ENCODE peak calls at places on chromosomes 5 and 9, in seven cellular contexts. R is left ventricle myocardium superior; U is activated naive CD4-positive, alpha-beta T cell; Y is naive B cell; H is skeletal muscle cell; L is HT-29; E is hepatic stellate cell. V is an unnamed sample.

GRCh38 chr9:108477538-108478006 is 378.2 kb downstream of the ACTL7B start:
- DNase-seq in H (peak; percentile 83), E (no peak), Y (no peak), U (no peak), R (no peak), L (peak; percentile 58), V (no peak)

GRCh38 chr5:162096448-162096847 is 28.9 kb downstream of the GABRG2 start:
- DNase-seq in L (peak; percentile 7), Y (no peak), H (no peak), U (no peak), E (no peak), R (no peak), V (no peak)

GRCh38 chr5:175235251-175235963 is 208.6 kb downstream of the DRD1 start:
- DNase-seq in U (no peak), H (no peak), Y (no peak), E (no peak), L (no peak), R (no peak), V (no peak)

GRCh38 chr5:135239461-135240282 is 159.4 kb downstream of the MACROH2A1 start:
- DNase-seq in E (peak; percentile 54), L (no peak), R (no peak), H (peak; percentile 35), U (no peak), Y (no peak), V (no peak)

GRCh38 chr9:127503379-127503921 is 52.1 kb downstream of the LRSAM1 start:
- DNase-seq in R (no peak), L (no peak), E (no peak), H (no peak), Y (no peak), U (no peak), V (no peak)

GRCh38 chr5:73160239-73160671 is 12.7 kb upstream of the TMEM174 start:
- DNase-seq in R (no peak), U (no peak), Y (peak; percentile 22), E (no peak), L (no peak), H (no peak), V (no peak)

GRCh38 chr5:113181853-113182490 is 205.4 kb downstream of the DCP2 start:
- DNase-seq in Y (no peak), U (no peak), E (no peak), R (no peak), H (no peak), L (no peak), V (no peak)

GRCh38 chr9:8020161-8020560 is 220.6 kb upstream of the DMAC1 start:
- DNase-seq in H (no peak), U (no peak), L (no peak), Y (no peak), E (no peak), R (no peak), V (no peak)

GRCh38 chr5:38796000-38796738 is 49.6 kb upstream of the OSMR start:
- DNase-seq in U (no peak), L (no peak), H (peak; percentile 55), Y (no peak), R (peak; percentile 74), E (no peak), V (no peak)

GRCh38 chr5:59588922-59589321 is 304.6 kb downstream of the PDE4D start:
- DNase-seq in H (no peak), L (no peak), Y (no peak), E (no peak), U (no peak), R (no peak), V (no peak)

V was measured in cortex of kidney.